ENCODE peak calls at places on chromosomes 5 and 9, in seven cellular contexts. N is small intestine, A is right lobe of liver, U is tibial artery, X is ovary, J is tibial nerve, C is Panc1. E is an unnamed sample. For H3K9me3, the result is how much of the 10 kb centered on the place peaks cover.

GRCh38 chr5:2038337-2039179 is 155.8 kb upstream of the IRX4 start:
- DNase-seq in N (peak), A (peak), U (peak), X (peak), J (no peak), C (peak), E (peak)

GRCh38 chr9:76613150-76613781 is 151.0 kb upstream of the PCA3 start:
- DNase-seq in N (no peak), A (no peak), U (no peak), X (no peak), J (no peak), C (no peak), E (no peak)

GRCh38 chr9:134139081-134139480 is 3.2 kb downstream of the WDR5 start:
- DNase-seq in N (no peak), A (no peak), U (no peak), X (no peak), J (no peak), C (no peak), E (no peak)

GRCh38 chr5:104513194-104513602 is 950.6 kb upstream of the NUDT12 start:
- DNase-seq in N (no peak), A (no peak), U (no peak), X (no peak), J (no peak), C (peak), E (no peak)

GRCh38 chr5:43061352-43061751 is 21.2 kb upstream of the ANXA2R start:
- DNase-seq in N (no peak), A (no peak), U (no peak), X (no peak), J (no peak), C (no peak), E (no peak)

GRCh38 chr5:102767864-102768263 is 12.8 kb downstream of the PAM start:
- DNase-seq in N (no peak), A (no peak), U (no peak), X (no peak), J (no peak), C (no peak), E (no peak)

GRCh38 chr5:71482132-71482531 is 26.7 kb downstream of the BDP1 start:
- DNase-seq in N (peak), A (peak), U (no peak), X (peak), J (peak), C (no peak), E (no peak)

GRCh38 chr9:107389617-107390071 is 99.9 kb downstream of the KLF4 start:
- DNase-seq in N (peak), A (peak), U (peak), X (peak), J (peak), C (no peak), E (no peak)

GRCh38 chr5:35859101-35859661 is 2.5 kb downstream of the IL7R start:
- DNase-seq in N (no peak), A (no peak), U (no peak), X (no peak), J (no peak), C (no peak), E (no peak)

GRCh38 chr9:115237383-115238087 is 119.6 kb upstream of the TNC start:
- DNase-seq in N (no peak), A (no peak), U (peak), X (no peak), J (peak), C (no peak), E (no peak)

GRCh38 chr9:115057559-115057958 is 60.4 kb downstream of the TNC start:
- DNase-seq in N (no peak), A (no peak), U (no peak), X (no peak), J (no peak), C (no peak), E (no peak)

GRCh38 chr9:116387934-116388714 is 234.5 kb downstream of the PAPPA start:
- DNase-seq in N (no peak), A (no peak), U (no peak), X (no peak), J (no peak), C (no peak), E (no peak)

GRCh38 chr9:132986586-132986985 is 8.1 kb downstream of the GFI1B start:
- DNase-seq in N (no peak), A (no peak), U (no peak), X (no peak), J (no peak), C (no peak), E (no peak)

GRCh38 chr5:156683509-156683908 is 166.6 kb upstream of the PPP1R2B start:
- DNase-seq in N (no peak), A (no peak), U (no peak), X (no peak), J (no peak), C (no peak), E (no peak)

GRCh38 chr9:99357575-99357974 is 135.5 kb downstream of the SEC61B start:
- DNase-seq in N (peak), A (peak), U (peak), X (no peak), J (peak), C (no peak), E (no peak)

GRCh38 chr5:114148253-114148652 is 213.6 kb upstream of the KCNN2 start:
- DNase-seq in N (no peak), A (no peak), U (no peak), X (no peak), J (no peak), C (no peak), E (no peak)

GRCh38 chr9:108363321-108363720 is 492.5 kb downstream of the ACTL7B start:
- DNase-seq in N (no peak), A (no peak), U (no peak), X (no peak), J (no peak), C (no peak), E (no peak)

GRCh38 chr5:120017523-120017922 is 388.2 kb downstream of the FAM170A start:
- DNase-seq in N (no peak), A (no peak), U (no peak), X (no peak), J (no peak), C (no peak), E (no peak)

GRCh38 chr5:168822745-168823281 is 243.6 kb upstream of the PANK3 start:
- DNase-seq in N (no peak), A (no peak), U (peak), X (no peak), J (peak), C (no peak), E (no peak)

GRCh38 chr5:131230406-131230805 is 33.4 kb upstream of the CDC42SE2 start:
- DNase-seq in N (no peak), A (no peak), U (no peak), X (no peak), J (no peak), C (no peak), E (no peak)

GRCh38 chr5:6417657-6418056 is 31.0 kb upstream of the UBE2QL1 start:
- DNase-seq in N (no peak), A (no peak), U (no peak), X (no peak), J (no peak), C (no peak), E (no peak)

GRCh38 chr5:106086352-106086751 is 1584.4 kb downstream of the EFNA5 start:
- DNase-seq in N (no peak), A (no peak), U (no peak), X (no peak), J (no peak), C (no peak), E (no peak)

GRCh38 chr5:174140452-174140851 is 94.9 kb downstream of the NSG2 start:
- DNase-seq in N (no peak), A (peak), U (no peak), X (no peak), J (no peak), C (no peak), E (no peak)

GRCh38 chr5:157383151-157383810 is 76.7 kb upstream of the NIPAL4 start:
- DNase-seq in N (no peak), A (no peak), U (no peak), X (no peak), J (no peak), C (no peak), E (no peak)

GRCh38 chr9:108049026-108049591 is 559.5 kb upstream of the KLF4 start:
- DNase-seq in N (no peak), A (no peak), U (no peak), X (no peak), J (no peak), C (peak), E (no peak)

GRCh38 chr9:74498616-74499095 is 1.5 kb downstream of the RORB start:
- DNase-seq in N (no peak), A (no peak), U (no peak), X (no peak), J (no peak), C (no peak), E (no peak)

GRCh38 chr5:150618588-150619281 is 21.7 kb upstream of the SYNPO start:
- DNase-seq in N (no peak), A (no peak), U (peak), X (peak), J (no peak), C (no peak), E (no peak)

GRCh38 chr5:172853355-172853975 is 19.4 kb downstream of the ERGIC1 start:
- DNase-seq in N (no peak), A (no peak), U (peak), X (no peak), J (no peak), C (no peak), E (no peak)

GRCh38 chr9:83451308-83451707 is 86.9 kb downstream of the FRMD3 start:
- DNase-seq in N (no peak), A (no peak), U (no peak), X (no peak), J (no peak), C (no peak), E (no peak)

GRCh38 chr5:154214236-154215106 is 23.9 kb downstream of the GALNT10 start:
- DNase-seq in N (no peak), A (no peak), U (no peak), X (no peak), J (no peak), C (no peak), E (no peak)

GRCh38 chr9:93612052-93612795 is 35.8 kb downstream of the PHF2 start:
- DNase-seq in N (peak), A (peak), U (no peak), X (no peak), J (no peak), C (no peak), E (no peak)

GRCh38 chr9:2570615-2571479 is 50.7 kb upstream of the VLDLR start:
- DNase-seq in N (peak), A (peak), U (peak), X (peak), J (peak), C (no peak), E (no peak)

GRCh38 chr5:69444127-69444754 is 29.3 kb downstream of the MARVELD2 start:
- DNase-seq in N (peak), A (no peak), U (no peak), X (no peak), J (no peak), C (no peak), E (no peak)

GRCh38 chr5:129172561-129172960 is 78.0 kb downstream of the ISOC1 start:
- DNase-seq in N (no peak), A (no peak), U (no peak), X (no peak), J (no peak), C (no peak), E (no peak)

GRCh38 chr5:143879646-143880045 is 67.7 kb downstream of the HMHB1 start:
- DNase-seq in N (no peak), A (no peak), U (no peak), X (no peak), J (no peak), C (no peak), E (no peak)

GRCh38 chr5:41128291-41128690 is 57.1 kb upstream of the MROH2B start:
- DNase-seq in N (no peak), A (no peak), U (no peak), X (no peak), J (no peak), C (no peak), E (no peak)

GRCh38 chr5:54703091-54703490 is 185.5 kb downstream of the SNX18 start:
- DNase-seq in N (peak), A (no peak), U (peak), X (no peak), J (peak), C (no peak), E (no peak)

DNA sequence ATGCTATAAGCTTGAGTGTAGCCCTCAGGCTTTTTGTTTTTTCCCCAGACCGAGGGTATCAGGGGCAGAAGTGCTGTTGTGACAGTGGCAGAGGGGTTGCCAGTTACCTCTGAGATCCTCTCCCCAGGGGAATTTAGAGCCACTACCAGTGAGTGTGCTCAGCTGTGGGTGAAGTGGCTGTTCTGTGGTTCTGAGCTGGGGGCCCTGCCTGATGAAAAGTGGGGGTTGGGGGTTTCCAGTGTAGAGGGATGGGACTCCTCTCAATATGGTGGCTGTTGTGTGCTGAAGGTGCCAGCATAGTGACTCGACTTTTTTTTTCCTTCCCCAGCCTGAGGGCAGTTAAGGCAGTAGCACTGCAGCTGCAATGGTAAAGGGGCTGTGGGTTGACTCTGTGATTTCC is 506.7 kb downstream of the TMEM232 start:
- DNase-seq in N (no peak), A (no peak), U (no peak), X (no peak), J (no peak), C (no peak), E (no peak)
- H3K9me3 ChIP-seq in N (under half), A (under half), U (under half), X (under half), J (half or more), C (under half), E (under half)

GRCh38 chr9:88396836-88397577 is 8.8 kb downstream of the SPIN1 start:
- DNase-seq in N (no peak), A (no peak), U (no peak), X (no peak), J (no peak), C (no peak), E (no peak)
- H3K9me3 ChIP-seq in N (under half), A (under half), U (under half), X (under half), J (under half), C (under half), E (under half)

GRCh38 chr5:75460532-75460931 is 50.9 kb downstream of the CERT1 start:
- DNase-seq in N (peak), A (no peak), U (no peak), X (no peak), J (no peak), C (no peak), E (no peak)

GRCh38 chr5:75461679-75462078 is 49.8 kb downstream of the CERT1 start:
- DNase-seq in N (no peak), A (no peak), U (no peak), X (no peak), J (no peak), C (no peak), E (no peak)

GRCh38 chr5:75463726-75464125 is 47.7 kb downstream of the CERT1 start:
- DNase-seq in N (no peak), A (no peak), U (no peak), X (no peak), J (no peak), C (no peak), E (no peak)

GRCh38 chr5:75457691-75458090 is 53.7 kb downstream of the CERT1 start:
- DNase-seq in N (no peak), A (no peak), U (no peak), X (no peak), J (no peak), C (no peak), E (no peak)

GRCh38 chr5:75460947-75461346 is 50.5 kb downstream of the CERT1 start:
- DNase-seq in N (no peak), A (no peak), U (no peak), X (no peak), J (no peak), C (no peak), E (no peak)
- H3K9me3 ChIP-seq in N (under half), A (under half), U (under half), X (under half), J (under half), C (under half), E (under half)

DNA sequence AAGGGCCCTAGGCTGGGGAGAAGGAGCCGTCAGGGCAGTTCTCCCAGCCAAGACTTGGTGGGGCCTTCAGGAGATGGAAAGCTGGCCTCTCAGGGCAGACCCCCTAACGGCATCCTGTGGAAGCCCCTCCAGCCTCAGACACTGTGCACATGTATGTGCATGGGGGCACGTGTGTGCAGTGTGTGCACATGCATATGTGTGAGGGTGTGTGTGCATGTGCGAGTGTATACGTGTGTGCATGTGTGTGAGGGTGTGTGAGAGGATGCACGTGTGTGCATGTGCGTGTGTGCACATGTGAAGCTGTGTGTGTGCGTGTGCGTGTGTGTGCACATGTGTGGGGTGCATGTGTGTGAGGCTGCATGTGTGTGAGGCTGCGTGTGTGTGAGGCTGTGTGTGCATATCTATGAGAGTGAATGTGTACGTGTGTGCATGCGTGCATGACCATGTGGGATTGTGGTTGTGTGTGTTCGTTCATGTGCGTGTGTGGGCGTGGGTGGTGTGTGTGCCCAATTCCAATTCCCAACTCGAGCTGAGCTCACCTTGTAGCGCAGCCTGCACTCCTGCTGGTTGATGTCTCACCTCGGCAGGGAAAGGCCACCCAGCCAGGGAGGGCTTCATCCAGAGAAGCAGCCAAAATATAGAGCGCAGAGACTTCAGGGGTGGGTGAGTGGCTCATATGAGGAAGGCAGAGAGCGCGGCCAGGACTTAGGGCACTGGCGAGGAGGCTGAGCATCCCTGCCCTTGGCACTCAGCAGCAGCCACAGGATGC is 142.7 kb upstream of the PPP1R26 start:
- DNase-seq in N (no peak), A (peak), U (peak), X (no peak), J (no peak), C (no peak), E (no peak)
- H3K9me3 ChIP-seq in N (under half), A (under half), U (under half), X (under half), J (under half), C (under half), E (under half)

GRCh38 chr5:3325206-3325605 is 270.4 kb upstream of the IRX1 start:
- DNase-seq in N (no peak), A (no peak), U (no peak), X (no peak), J (no peak), C (no peak), E (no peak)

GRCh38 chr5:3326569-3327232 is 268.9 kb upstream of the IRX1 start:
- DNase-seq in N (no peak), A (no peak), U (no peak), X (no peak), J (no peak), C (no peak), E (no peak)

GRCh38 chr5:3323144-3323543 is 272.5 kb upstream of the IRX1 start:
- DNase-seq in N (no peak), A (no peak), U (no peak), X (no peak), J (no peak), C (no peak), E (no peak)

GRCh38 chr5:3324421-3325101 is 271.1 kb upstream of the IRX1 start:
- DNase-seq in N (no peak), A (no peak), U (no peak), X (no peak), J (no peak), C (no peak), E (no peak)

GRCh38 chr5:3325811-3326568 is 269.6 kb upstream of the IRX1 start:
- DNase-seq in N (no peak), A (no peak), U (no peak), X (no peak), J (no peak), C (no peak), E (no peak)
- H3K9me3 ChIP-seq in N (under half), A (under half), U (under half), X (under half), J (under half), C (under half), E (under half)

GRCh38 chr5:9502864-9503263 is 43.0 kb downstream of the SEMA5A start:
- DNase-seq in N (no peak), A (no peak), U (no peak), X (no peak), J (no peak), C (no peak), E (no peak)
- H3K9me3 ChIP-seq in N (under half), A (under half), U (under half), X (under half), J (under half), C (under half), E (under half)

GRCh38 chr5:180222056-180222455 is 13.0 kb upstream of the RASGEF1C start:
- DNase-seq in N (no peak), A (no peak), U (no peak), X (no peak), J (no peak), C (no peak), E (no peak)
- H3K9me3 ChIP-seq in N (under half), A (under half), U (half or more), X (under half), J (half or more), C (under half), E (under half)

DNA sequence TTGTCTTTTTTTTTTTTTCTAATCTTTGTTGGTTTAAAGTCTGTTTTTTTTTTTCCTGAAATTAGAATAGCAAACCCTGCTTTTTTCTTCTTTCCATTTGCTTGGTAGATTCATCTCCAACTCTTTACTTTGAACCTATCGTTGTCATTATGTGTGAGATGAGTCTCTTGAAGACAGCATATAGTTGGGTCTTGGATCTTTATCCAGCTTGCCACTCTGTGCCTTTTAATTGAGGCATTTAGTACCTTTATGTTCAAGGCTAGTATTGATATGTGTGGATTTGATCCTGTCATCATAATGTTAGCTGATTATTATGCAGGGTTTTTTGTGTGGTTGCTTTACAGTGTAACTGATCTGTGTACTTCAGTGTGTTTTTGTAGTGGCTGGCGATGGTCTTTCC is 383.8 kb downstream of the MAN2A1 start:
- DNase-seq in N (no peak), A (no peak), U (no peak), X (no peak), J (no peak), C (no peak), E (no peak)
- H3K9me3 ChIP-seq in N (under half), A (under half), U (under half), X (under half), J (under half), C (under half), E (under half)

DNA sequence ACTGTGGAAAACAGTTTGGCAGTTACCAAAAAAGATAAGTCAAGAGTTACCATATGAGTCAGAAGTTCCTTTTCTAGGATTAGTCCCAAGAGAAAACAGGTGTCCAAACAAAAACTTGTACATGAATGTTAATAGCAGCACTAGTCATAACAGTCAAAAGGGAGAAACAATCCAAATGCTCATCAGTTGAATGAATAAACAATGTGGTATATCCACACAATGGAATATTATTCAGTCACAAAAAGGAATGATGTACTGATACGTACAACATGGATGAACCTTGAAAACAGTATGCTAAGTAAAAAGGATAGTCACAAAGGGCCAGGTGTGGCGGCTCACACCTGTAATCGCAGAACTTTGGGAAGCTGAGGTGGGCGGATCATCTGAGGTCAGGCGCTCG is 7.9 kb downstream of the ZNF510 start:
- DNase-seq in N (no peak), A (no peak), U (no peak), X (no peak), J (no peak), C (no peak), E (no peak)
- H3K9me3 ChIP-seq in N (under half), A (under half), U (half or more), X (under half), J (half or more), C (half or more), E (under half)

E was measured in T-helper 17 cell.